ENCODE peak calls at places on chromosome 5, in eight cellular contexts. E is left cardiac atrium, B is ovary, P is A549, F is osteocyte, N is uterus, V is Panc1, Z is T-helper 9 cell. T is an unnamed sample.

GRCh38 chr5:131749138-131749537 is 47.7 kb downstream of the FNIP1 start:
- DNase-seq in P (no peak), B (no peak), N (no peak), F (no peak), Z (no peak), V (peak), E (no peak), T (no peak)

GRCh38 chr5:148397968-148398595 is 14.3 kb downstream of the FBXO38 start:
- DNase-seq in F (no peak), E (no peak), B (no peak), N (no peak), P (no peak), Z (no peak), V (no peak), T (peak)

GRCh38 chr5:2675548-2675947 is 75.9 kb downstream of the IRX2 start:
- DNase-seq in N (no peak), V (no peak), P (no peak), E (no peak), F (no peak), Z (no peak), B (no peak), T (no peak)

GRCh38 chr5:96064905-96065304 is 103.3 kb upstream of the ELL2 start:
- DNase-seq in Z (no peak), P (no peak), N (no peak), B (no peak), F (no peak), E (no peak), V (no peak), T (no peak)

GRCh38 chr5:59917121-59917520 is 23.6 kb upstream of the PDE4D start:
- DNase-seq in V (no peak), Z (no peak), B (no peak), N (no peak), F (no peak), P (no peak), E (no peak), T (no peak)

GRCh38 chr5:119255571-119256356 is 100.1 kb upstream of the TNFAIP8 start:
- DNase-seq in V (no peak), N (no peak), Z (no peak), F (no peak), E (no peak), B (no peak), P (no peak), T (peak)

GRCh38 chr5:68230285-68230684 is 14.7 kb downstream of the PIK3R1 start:
- DNase-seq in F (no peak), V (no peak), B (no peak), Z (no peak), E (no peak), N (no peak), P (no peak), T (no peak)

GRCh38 chr5:148875205-148875875 is 48.9 kb downstream of the ADRB2 start:
- DNase-seq in Z (no peak), B (no peak), P (no peak), N (peak), V (no peak), E (no peak), F (no peak), T (no peak)

GRCh38 chr5:72268753-72269410 is 51.2 kb downstream of the MRPS27 start:
- DNase-seq in V (no peak), Z (peak), B (no peak), N (peak), F (no peak), P (no peak), E (peak), T (peak)

GRCh38 chr5:42057254-42057690 is 132.2 kb downstream of the FBXO4 start:
- DNase-seq in N (no peak), P (peak), B (no peak), V (peak), Z (peak), F (no peak), E (no peak), T (peak)

GRCh38 chr5:42995152-42995751 is 44.9 kb downstream of the ANXA2R start:
- DNase-seq in N (no peak), V (no peak), P (no peak), F (no peak), Z (no peak), B (no peak), E (no peak), T (no peak)

GRCh38 chr5:147892696-147893296 is 13.5 kb downstream of the C5orf46 start:
- DNase-seq in N (no peak), V (no peak), B (no peak), P (no peak), F (no peak), Z (no peak), E (no peak), T (no peak)

GRCh38 chr5:95773325-95774059 is 42.4 kb downstream of the RHOBTB3 start:
- DNase-seq in E (no peak), P (no peak), V (no peak), B (no peak), F (no peak), Z (no peak), N (no peak), T (no peak)

GRCh38 chr5:115979628-115980041 is 17.4 kb downstream of the LVRN start:
- DNase-seq in F (no peak), N (no peak), V (no peak), Z (no peak), P (no peak), B (no peak), E (no peak), T (no peak)

GRCh38 chr5:68780299-68780960 is 313.4 kb upstream of the SLC30A5 start:
- DNase-seq in F (no peak), N (no peak), Z (no peak), B (no peak), E (no peak), P (no peak), V (no peak), T (no peak)

GRCh38 chr5:180008433-180008832 is 63.1 kb downstream of the RNF130 start:
- DNase-seq in P (no peak), B (no peak), V (no peak), Z (no peak), E (no peak), N (no peak), F (no peak), T (no peak)

GRCh38 chr5:98341711-98342042 is 431.8 kb upstream of the RGMB start:
- DNase-seq in V (no peak), Z (no peak), P (no peak), N (no peak), F (no peak), B (no peak), E (no peak), T (no peak)

GRCh38 chr5:136132087-136132486 is 558 bp upstream of the SMAD5 start:
- DNase-seq in N (peak), E (no peak), Z (no peak), F (no peak), P (peak), B (peak), V (peak), T (no peak)

GRCh38 chr5:134738963-134739661 is 764 bp downstream of the CAMLG start:
- DNase-seq in N (no peak), F (peak), E (no peak), B (peak), V (peak), P (peak), Z (no peak), T (peak)

GRCh38 chr5:113491022-113491421 is 2.8 kb upstream of the MCC start:
- DNase-seq in F (no peak), E (no peak), V (no peak), P (no peak), B (no peak), Z (no peak), N (no peak), T (no peak)

GRCh38 chr5:31100781-31101180 is 92.7 kb upstream of the CDH6 start:
- DNase-seq in V (no peak), E (no peak), F (no peak), N (no peak), P (no peak), Z (no peak), B (no peak), T (no peak)

GRCh38 chr5:142982821-142983200 is 212.6 kb downstream of the ARHGAP26 start:
- DNase-seq in B (no peak), V (no peak), F (no peak), P (no peak), E (no peak), N (no peak), Z (no peak), T (peak)

GRCh38 chr5:168822745-168823281 is 243.6 kb upstream of the PANK3 start:
- DNase-seq in E (no peak), P (no peak), B (no peak), Z (no peak), F (no peak), V (no peak), N (no peak), T (no peak)

GRCh38 chr5:148457183-148457620 is 73.4 kb downstream of the FBXO38 start:
- DNase-seq in V (no peak), P (peak), E (no peak), B (no peak), Z (no peak), F (no peak), N (no peak), T (no peak)

GRCh38 chr5:96614110-96614691 is 48.0 kb upstream of the CAST start:
- DNase-seq in P (peak), N (peak), E (peak), V (peak), F (no peak), B (peak), Z (peak), T (peak)

GRCh38 chr5:89106479-89106878 is 223.5 kb upstream of the MEF2C start:
- DNase-seq in V (no peak), B (no peak), Z (no peak), F (no peak), N (no peak), P (no peak), E (no peak), T (no peak)

GRCh38 chr5:30102185-30102584 is 1091.3 kb upstream of the CDH6 start:
- DNase-seq in Z (no peak), F (no peak), E (no peak), B (no peak), N (no peak), V (no peak), P (no peak), T (no peak)

GRCh38 chr5:31853398-31854135 is 214.6 kb downstream of the PDZD2 start:
- DNase-seq in N (no peak), V (no peak), F (no peak), P (no peak), E (no peak), Z (no peak), B (no peak), T (no peak)

GRCh38 chr5:1540831-1541661 is 17.3 kb upstream of the LPCAT1 start:
- DNase-seq in Z (no peak), N (peak), V (no peak), E (no peak), F (peak), P (no peak), B (no peak), T (no peak)

GRCh38 chr5:172133359-172134029 is 54.5 kb downstream of the STK10 start:
- DNase-seq in P (no peak), B (no peak), E (peak), F (no peak), N (no peak), Z (no peak), V (no peak), T (no peak)

GRCh38 chr5:143161893-143162520 is 241.5 kb downstream of the NR3C1 start:
- DNase-seq in N (peak), F (no peak), Z (no peak), V (no peak), P (no peak), E (peak), B (no peak), T (no peak)

GRCh38 chr5:137516961-137517360 is 17.8 kb upstream of the SPOCK1 start:
- DNase-seq in B (no peak), F (no peak), E (no peak), Z (no peak), V (no peak), N (no peak), P (no peak), T (no peak)

GRCh38 chr5:91345466-91345865 is 37.7 kb downstream of the ARRDC3 start:
- DNase-seq in V (no peak), N (no peak), F (no peak), E (no peak), P (no peak), Z (no peak), B (no peak), T (no peak)

GRCh38 chr5:72608297-72608696 is 101.1 kb upstream of the ZNF366 start:
- DNase-seq in V (no peak), B (no peak), N (no peak), F (no peak), Z (no peak), P (no peak), E (no peak), T (no peak)

GRCh38 chr5:53403291-53403690 is 77.1 kb upstream of the FST start:
- DNase-seq in Z (no peak), V (no peak), E (no peak), B (no peak), N (no peak), F (no peak), P (no peak), T (no peak)

GRCh38 chr5:145280806-145281205 is 554.3 kb downstream of the PRELID2 start:
- DNase-seq in F (no peak), E (no peak), B (no peak), Z (no peak), P (no peak), V (no peak), N (no peak), T (no peak)

GRCh38 chr5:60131504-60131903 is 238.0 kb upstream of the PDE4D start:
- DNase-seq in F (no peak), N (no peak), V (no peak), P (no peak), Z (no peak), B (no peak), E (no peak), T (no peak)